ENCODE peak calls at places on chromosomes 7 and 10, in five cellular contexts. I is OCI-LY7; D is stimulated activated effector memory CD8-positive, alpha-beta T cell treated with anti-CD3 and anti-CD28 coated beads, Interleukin-12 subunit alpha, Interleukin-12 subunit beta, amount 100 ng/mL, for 72 hours; A is stimulated activated CD4-positive, alpha-beta T cell treated with anti-CD3 and anti-CD28 coated beads, Interleukin-15, amount 100 ng/mL, for 24 hours; T is MV-4-11. N is an unnamed sample.
A peak's percentile ranks its signal among the peaks of the same experiment; 100 is the strongest.

GRCh38 chr7:55887786-55888185 is 530 bp downstream of the ZNF713 start:
- DNase-seq in D (no peak), A (no peak), I (peak; percentile 14), T (no peak), N (no peak)

GRCh38 chr7:116653204-116653603 is 18.8 kb upstream of the MET start:
- DNase-seq in T (no peak), A (no peak), D (no peak), I (no peak), N (no peak)

GRCh38 chr7:146176790-146177189 is 60.2 kb downstream of the CNTNAP2 start:
- DNase-seq in D (no peak), A (no peak), I (no peak), T (no peak), N (no peak)

GRCh38 chr7:12788171-12788570 is 100.7 kb downstream of the ARL4A start:
- DNase-seq in T (no peak), I (no peak), A (no peak), D (no peak), N (no peak)

GRCh38 chr10:110353244-110354119 is 48.8 kb upstream of the SMNDC1 start:
- DNase-seq in D (peak; percentile 69), T (no peak), I (peak; percentile 14), A (peak; percentile 75), N (peak; percentile 88)

GRCh38 chr7:102934670-102935069 is 21.9 kb downstream of the LRRC17 start:
- DNase-seq in A (no peak), D (no peak), T (no peak), I (no peak), N (no peak)

GRCh38 chr7:155874010-155874409 is 61.7 kb upstream of the SHH start:
- DNase-seq in I (no peak), A (no peak), D (no peak), T (no peak), N (no peak)

GRCh38 chr10:71761105-71761511 is 12.2 kb downstream of the VSIR start:
- DNase-seq in T (no peak), A (peak; percentile 64), D (no peak), I (no peak), N (peak; percentile 73)

GRCh38 chr7:71752171-71752935 is 620.4 kb downstream of the GALNT17 start:
- DNase-seq in T (no peak), A (peak; percentile 61), I (no peak), D (peak; percentile 52), N (peak; percentile 59)

N was measured in activated CD4-positive, alpha-beta memory T cell treated with anti-CD3 and anti-CD28 coated beads for 36 hours.